ENCODE peak calls at places on chromosomes 13 and 19, in six cellular contexts. T is fibroblast of lung, I is GM23248, S is HCT116, H is PC-3, M is DND-41. Z is an unnamed sample. For H4K20me1, the result is how much of the 10 kb centered on the place peaks cover.

GRCh38 chr13:50384724-50385123 is 369.5 kb downstream of the KCNRG start:
- DNase-seq in T (no peak), I (no peak), S (no peak), H (no peak), M (peak), Z (no peak)

GRCh38 chr13:110047511-110047910 is 259.4 kb downstream of the COL4A1 start:
- DNase-seq in T (peak), I (no peak), S (no peak), H (peak), M (no peak), Z (no peak)

GRCh38 chr13:30148171-30148754 is 159.1 kb downstream of the KATNAL1 start:
- DNase-seq in T (no peak), I (no peak), S (no peak), H (no peak), M (peak), Z (no peak)

GRCh38 chr13:106471957-106472543 is 63.4 kb downstream of the EFNB2 start:
- DNase-seq in T (peak), I (peak), S (peak), H (peak), M (no peak), Z (peak)

GRCh38 chr13:21458816-21459701 is at the start of gene ZDHHC20:
- DNase-seq in T (peak), I (peak), S (no peak), H (peak), M (peak), Z (peak)

GRCh38 chr19:38617764-38618589 is at the start of gene MAP4K1:
- DNase-seq in T (no peak), I (no peak), S (no peak), H (no peak), M (peak), Z (peak)

GRCh38 chr13:63279136-63279535 is 1863.5 kb upstream of the PCDH20 start:
- DNase-seq in T (peak), I (no peak), S (no peak), H (no peak), M (no peak), Z (no peak)

GRCh38 chr19:30719991-30720329 is 347.8 kb downstream of the ZNF536 start:
- DNase-seq in T (peak), I (peak), S (no peak), H (no peak), M (no peak), Z (no peak)

GRCh38 chr13:70107125-70107497 is 515 bp upstream of the ATXN8OS start:
- DNase-seq in T (no peak), I (no peak), S (no peak), H (no peak), M (no peak), Z (no peak)

GRCh38 chr19:53959176-53959757 is 3.5 kb upstream of the CACNG8 start:
- DNase-seq in T (no peak), I (no peak), S (no peak), H (no peak), M (no peak), Z (no peak)

GRCh38 chr19:36488816-36489138 is 584 bp downstream of the ZNF566 start:
- DNase-seq in T (peak), I (no peak), S (peak), H (peak), M (peak), Z (peak)

GRCh38 chr19:48419158-48419920 is 25.9 kb downstream of the GRIN2D start:
- DNase-seq in T (peak), I (peak), S (no peak), H (peak), M (peak), Z (peak)

GRCh38 chr19:35740108-35740422 is 2.2 kb downstream of the IGFLR1 start:
- DNase-seq in T (no peak), I (no peak), S (no peak), H (no peak), M (no peak), Z (no peak)

DNA sequence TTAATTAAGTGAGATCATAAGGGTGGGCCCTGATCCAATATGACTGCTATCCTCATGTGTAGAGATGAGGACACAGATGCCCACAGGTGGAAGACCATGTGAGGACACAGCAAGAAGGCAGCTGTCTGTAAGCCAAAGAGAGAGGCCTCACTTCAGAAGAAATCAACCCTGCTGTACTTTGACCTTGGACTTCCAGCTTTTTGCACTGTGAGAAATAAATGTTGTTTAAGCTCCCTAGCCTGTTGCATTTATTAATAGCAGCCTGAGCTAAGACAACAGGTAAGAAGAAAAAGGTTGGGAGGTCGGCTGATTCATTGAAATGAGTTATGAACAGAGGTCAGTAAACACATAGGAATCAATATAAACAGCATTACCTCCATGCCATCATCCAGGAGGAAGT is 14.8 kb downstream of the PARP4 start:
- DNase-seq in T (no peak), I (no peak), S (no peak), H (no peak), M (no peak), Z (no peak)
- H3K27ac ChIP-seq in T (no peak), I (no peak), S (no peak), H (peak), M (no peak), Z (no peak)

GRCh38 chr19:34393629-34394028 is 10.6 kb upstream of the PDCD2L start:
- DNase-seq in T (no peak), I (no peak), S (no peak), H (no peak), M (no peak), Z (no peak)
- H3K9ac ChIP-seq in T (no peak), I (no peak), S (no peak), H (no peak), M (no peak), Z (no peak)

DNA sequence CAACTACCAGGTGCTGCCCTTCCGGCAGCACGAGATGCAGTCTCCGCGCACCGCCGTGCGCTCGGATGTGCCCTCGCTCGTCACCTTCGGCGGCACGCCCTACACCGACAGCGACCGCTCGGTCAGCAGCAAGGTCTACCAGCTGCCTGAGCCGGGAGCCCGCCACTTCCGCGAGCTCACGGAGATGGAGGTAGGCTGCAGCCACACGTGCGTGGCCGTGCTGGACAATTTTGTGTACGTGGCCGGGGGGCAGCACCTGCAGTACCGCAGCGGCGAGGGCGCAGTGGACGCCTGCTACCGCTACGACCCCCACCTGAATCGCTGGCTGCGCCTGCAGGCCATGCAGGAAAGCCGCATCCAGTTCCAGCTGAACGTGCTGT is 15.2 kb upstream of the CRTC1 start:
- DNase-seq in T (no peak), I (no peak), S (no peak), H (no peak), M (no peak), Z (no peak)
- H4K20me1 ChIP-seq in T (under half), I (under half), S (under half), H (under half), M (under half), Z (under half)

GRCh38 chr19:46906221-46906620 is 45.4 kb downstream of the ARHGAP35 start:
- DNase-seq in T (no peak), I (no peak), S (no peak), H (no peak), M (no peak), Z (no peak)
- H3K27ac ChIP-seq in T (no peak), I (peak), S (no peak), H (no peak), M (no peak), Z (peak)